ENCODE peak calls at places on chromosome 16, in five cellular contexts. One of them, this sample, is unnamed.

GRCh38 chr16:56317998-56318912 is 107.1 kb downstream of the AMFR start:
- DNase-seq in IMR-90: peak
- DNase-seq in mesenchymal stem cell: peak
- DNase-seq in neuronal stem cell: peak
- DNase-seq in H1: peak
- DNase-seq in this sample: peak

GRCh38 chr16:24685539-24686432 is 43.7 kb upstream of the TNRC6A start:
- DNase-seq in IMR-90: peak
- DNase-seq in mesenchymal stem cell: peak
- DNase-seq in neuronal stem cell: peak
- DNase-seq in H1: peak
- DNase-seq in this sample: peak

GRCh38 chr16:86100205-86101134 is 201.5 kb downstream of the IRF8 start:
- DNase-seq in IMR-90: peak
- DNase-seq in mesenchymal stem cell: peak
- DNase-seq in neuronal stem cell: no peak
- DNase-seq in H1: no peak
- DNase-seq in this sample: no peak

GRCh38 chr16:8863594-8864424 is 5.0 kb downstream of the CARHSP1 start:
- DNase-seq in IMR-90: no peak
- DNase-seq in mesenchymal stem cell: peak
- DNase-seq in neuronal stem cell: no peak
- DNase-seq in H1: no peak
- DNase-seq in this sample: peak

GRCh38 chr16:53504161-53504663 is 1.2 kb upstream of the AKTIP start:
- DNase-seq in IMR-90: peak
- DNase-seq in mesenchymal stem cell: no peak
- DNase-seq in neuronal stem cell: no peak
- DNase-seq in H1: no peak
- DNase-seq in this sample: no peak

GRCh38 chr16:16045879-16046278 is 96.5 kb downstream of the ABCC1 start:
- DNase-seq in IMR-90: no peak
- DNase-seq in mesenchymal stem cell: no peak
- DNase-seq in neuronal stem cell: no peak
- DNase-seq in H1: no peak
- DNase-seq in this sample: peak

GRCh38 chr16:22217890-22218730 is 12.0 kb downstream of the EEF2K start:
- DNase-seq in IMR-90: no peak
- DNase-seq in mesenchymal stem cell: no peak
- DNase-seq in neuronal stem cell: no peak
- DNase-seq in H1: no peak
- DNase-seq in this sample: peak

GRCh38 chr16:83923581-83924365 is 24.9 kb downstream of the MLYCD start:
- DNase-seq in IMR-90: no peak
- DNase-seq in mesenchymal stem cell: no peak
- DNase-seq in neuronal stem cell: no peak
- DNase-seq in H1: no peak
- DNase-seq in this sample: no peak

GRCh38 chr16:84055366-84055765 is 12.8 kb upstream of the SLC38A8 start:
- DNase-seq in IMR-90: no peak
- DNase-seq in mesenchymal stem cell: no peak
- DNase-seq in neuronal stem cell: no peak
- DNase-seq in H1: no peak
- DNase-seq in this sample: no peak

GRCh38 chr16:31274831-31275816 is 15.3 kb downstream of the ITGAM start:
- DNase-seq in IMR-90: no peak
- DNase-seq in mesenchymal stem cell: no peak
- DNase-seq in neuronal stem cell: no peak
- DNase-seq in H1: no peak
- DNase-seq in this sample: peak

GRCh38 chr16:3099732-3100499 is 822 bp upstream of the ZSCAN10 start:
- DNase-seq in IMR-90: peak
- DNase-seq in mesenchymal stem cell: peak
- DNase-seq in neuronal stem cell: peak
- DNase-seq in H1: peak
- DNase-seq in this sample: peak

GRCh38 chr16:46947900-46948547 is 25.4 kb downstream of the DNAJA2 start:
- DNase-seq in IMR-90: peak
- DNase-seq in mesenchymal stem cell: peak
- DNase-seq in neuronal stem cell: peak
- DNase-seq in H1: no peak
- DNase-seq in this sample: no peak

GRCh38 chr16:26177438-26177837 is 485.7 kb downstream of the HS3ST4 start:
- DNase-seq in IMR-90: no peak
- DNase-seq in mesenchymal stem cell: no peak
- DNase-seq in neuronal stem cell: no peak
- DNase-seq in H1: no peak
- DNase-seq in this sample: no peak

GRCh38 chr16:3022697-3023414 is 886 bp downstream of the HCFC1R1 start:
- DNase-seq in IMR-90: peak
- DNase-seq in mesenchymal stem cell: peak
- DNase-seq in neuronal stem cell: no peak
- DNase-seq in H1: peak
- DNase-seq in this sample: no peak

GRCh38 chr16:83403751-83404150 is 404.0 kb upstream of the HSBP1 start:
- DNase-seq in IMR-90: peak
- DNase-seq in mesenchymal stem cell: no peak
- DNase-seq in neuronal stem cell: no peak
- DNase-seq in H1: no peak
- DNase-seq in this sample: no peak

GRCh38 chr16:85438981-85439639 is 174.0 kb upstream of the GSE1 start:
- DNase-seq in IMR-90: no peak
- DNase-seq in mesenchymal stem cell: no peak
- DNase-seq in neuronal stem cell: no peak
- DNase-seq in H1: no peak
- DNase-seq in this sample: no peak

GRCh38 chr16:85471469-85472431 is 141.4 kb upstream of the GSE1 start:
- DNase-seq in IMR-90: no peak
- DNase-seq in mesenchymal stem cell: no peak
- DNase-seq in neuronal stem cell: no peak
- DNase-seq in H1: no peak
- DNase-seq in this sample: no peak

GRCh38 chr16:85417156-85417860 is 195.8 kb upstream of the GSE1 start:
- DNase-seq in IMR-90: no peak
- DNase-seq in mesenchymal stem cell: no peak
- DNase-seq in neuronal stem cell: no peak
- DNase-seq in H1: peak
- DNase-seq in this sample: no peak

GRCh38 chr16:85373741-85374570 is 239.2 kb upstream of the GSE1 start:
- DNase-seq in IMR-90: no peak
- DNase-seq in mesenchymal stem cell: no peak
- DNase-seq in neuronal stem cell: no peak
- DNase-seq in H1: no peak
- DNase-seq in this sample: no peak

GRCh38 chr16:54812229-54812628 is 118.4 kb upstream of the IRX5 start:
- DNase-seq in IMR-90: no peak
- DNase-seq in mesenchymal stem cell: no peak
- DNase-seq in neuronal stem cell: no peak
- DNase-seq in H1: no peak
- DNase-seq in this sample: no peak

GRCh38 chr16:9225527-9226316 is 134.3 kb downstream of the HAPSTR1 start:
- DNase-seq in IMR-90: no peak
- DNase-seq in mesenchymal stem cell: no peak
- DNase-seq in neuronal stem cell: peak
- DNase-seq in H1: no peak
- DNase-seq in this sample: peak

GRCh38 chr16:74837056-74837455 is 62.4 kb upstream of the FA2H start:
- DNase-seq in IMR-90: no peak
- DNase-seq in mesenchymal stem cell: no peak
- DNase-seq in neuronal stem cell: no peak
- DNase-seq in H1: no peak
- DNase-seq in this sample: no peak

GRCh38 chr16:55508941-55509920 is at the start of gene LPCAT2:
- DNase-seq in IMR-90: peak
- DNase-seq in mesenchymal stem cell: peak
- DNase-seq in neuronal stem cell: peak
- DNase-seq in H1: peak
- DNase-seq in this sample: peak

GRCh38 chr16:81454044-81454443 is 9.4 kb downstream of the CMIP start:
- DNase-seq in IMR-90: no peak
- DNase-seq in mesenchymal stem cell: no peak
- DNase-seq in neuronal stem cell: no peak
- DNase-seq in H1: no peak
- DNase-seq in this sample: no peak
- H3K23ac ChIP-seq in IMR-90: no peak
- H3K23ac ChIP-seq in mesenchymal stem cell: no peak
- H3K23ac ChIP-seq in neuronal stem cell: no peak
- H3K23ac ChIP-seq in H1: no peak
- H3K23ac ChIP-seq in this sample: no peak

GRCh38 chr16:51576498-51576897 is 425.4 kb upstream of the SALL1 start:
- DNase-seq in IMR-90: no peak
- DNase-seq in mesenchymal stem cell: no peak
- DNase-seq in neuronal stem cell: no peak
- DNase-seq in H1: no peak
- DNase-seq in this sample: no peak

GRCh38 chr16:51573191-51573590 is 422.1 kb upstream of the SALL1 start:
- DNase-seq in IMR-90: no peak
- DNase-seq in mesenchymal stem cell: no peak
- DNase-seq in neuronal stem cell: no peak
- DNase-seq in H1: no peak
- DNase-seq in this sample: no peak

GRCh38 chr16:51577621-51578303 is 426.7 kb upstream of the SALL1 start:
- DNase-seq in IMR-90: peak
- DNase-seq in mesenchymal stem cell: peak
- DNase-seq in neuronal stem cell: no peak
- DNase-seq in H1: no peak
- DNase-seq in this sample: peak
- H2BK15ac ChIP-seq in IMR-90: no peak
- H2BK15ac ChIP-seq in mesenchymal stem cell: no peak
- H2BK15ac ChIP-seq in neuronal stem cell: no peak
- H2BK15ac ChIP-seq in H1: no peak
- H2BK15ac ChIP-seq in this sample: no peak

GRCh38 chr16:29789775-29790182 is 772 bp upstream of the KIF22 start:
- DNase-seq in IMR-90: no peak
- DNase-seq in mesenchymal stem cell: no peak
- DNase-seq in neuronal stem cell: no peak
- DNase-seq in H1: no peak
- DNase-seq in this sample: no peak
- H3K23ac ChIP-seq in IMR-90: peak
- H3K23ac ChIP-seq in mesenchymal stem cell: no peak
- H3K23ac ChIP-seq in neuronal stem cell: peak
- H3K23ac ChIP-seq in H1: no peak
- H3K23ac ChIP-seq in this sample: no peak

GRCh38 chr16:81095953-81096714 is at the start of gene GCSH:
- DNase-seq in IMR-90: peak
- DNase-seq in mesenchymal stem cell: peak
- DNase-seq in neuronal stem cell: peak
- DNase-seq in H1: peak
- DNase-seq in this sample: peak
- H2BK15ac ChIP-seq in IMR-90: no peak
- H2BK15ac ChIP-seq in mesenchymal stem cell: no peak
- H2BK15ac ChIP-seq in neuronal stem cell: peak
- H2BK15ac ChIP-seq in H1: peak
- H2BK15ac ChIP-seq in this sample: no peak

DNA sequence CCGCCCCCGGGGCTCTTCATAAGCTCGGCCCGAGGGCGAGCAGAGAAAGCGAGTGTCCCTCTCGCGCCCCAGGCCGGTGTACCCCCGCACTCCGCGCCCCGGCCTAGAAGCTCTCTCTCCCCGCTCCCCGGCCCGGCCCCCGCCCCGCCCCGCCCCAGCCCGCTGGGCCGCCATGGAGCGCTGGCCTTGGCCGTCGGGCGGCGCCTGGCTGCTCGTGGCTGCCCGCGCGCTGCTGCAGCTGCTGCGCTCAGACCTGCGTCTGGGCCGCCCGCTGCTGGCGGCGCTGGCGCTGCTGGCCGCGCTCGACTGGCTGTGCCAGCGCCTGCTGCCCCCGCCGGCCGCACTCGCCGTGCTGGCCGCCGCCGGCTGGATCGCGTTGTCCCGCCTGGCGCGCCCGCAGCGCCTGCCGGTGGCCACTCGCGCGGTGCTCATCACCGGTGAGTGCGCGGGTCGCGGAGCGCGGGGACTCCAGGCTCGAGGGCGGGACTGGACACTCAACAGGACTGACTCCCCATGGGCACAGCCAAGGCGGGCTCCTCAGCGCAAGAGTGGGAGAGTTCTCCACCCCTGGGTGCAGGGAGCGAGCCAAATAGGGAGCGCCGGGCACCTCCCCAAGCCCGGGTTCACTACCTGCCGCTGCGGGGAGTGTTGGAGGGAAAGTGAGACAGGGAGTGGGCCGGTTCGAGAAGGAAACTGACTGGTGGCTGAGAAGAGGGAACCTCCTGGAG is at the start of gene HSD11B2:
- DNase-seq in IMR-90: peak
- DNase-seq in mesenchymal stem cell: peak
- DNase-seq in neuronal stem cell: peak
- DNase-seq in H1: peak
- DNase-seq in this sample: peak
- H3K23ac ChIP-seq in IMR-90: peak
- H3K23ac ChIP-seq in mesenchymal stem cell: no peak
- H3K23ac ChIP-seq in neuronal stem cell: peak
- H3K23ac ChIP-seq in H1: no peak
- H3K23ac ChIP-seq in this sample: no peak

GRCh38 chr16:35910409-35910808 is 2451.0 kb downstream of the TP53TG3F start:
- DNase-seq in IMR-90: no peak
- DNase-seq in mesenchymal stem cell: no peak
- DNase-seq in neuronal stem cell: no peak
- DNase-seq in H1: no peak
- DNase-seq in this sample: no peak

GRCh38 chr16:35908152-35908551 is 2448.7 kb downstream of the TP53TG3F start:
- DNase-seq in IMR-90: no peak
- DNase-seq in mesenchymal stem cell: no peak
- DNase-seq in neuronal stem cell: no peak
- DNase-seq in H1: no peak
- DNase-seq in this sample: no peak

GRCh38 chr16:35908942-35909341 is 2449.5 kb downstream of the TP53TG3F start:
- DNase-seq in IMR-90: no peak
- DNase-seq in mesenchymal stem cell: no peak
- DNase-seq in neuronal stem cell: no peak
- DNase-seq in H1: no peak
- DNase-seq in this sample: no peak

GRCh38 chr16:35909351-35909954 is 2450.0 kb downstream of the TP53TG3F start:
- DNase-seq in IMR-90: no peak
- DNase-seq in mesenchymal stem cell: no peak
- DNase-seq in neuronal stem cell: no peak
- DNase-seq in H1: no peak
- DNase-seq in this sample: no peak

GRCh38 chr16:35906440-35906839 is 2447.0 kb downstream of the TP53TG3F start:
- DNase-seq in IMR-90: no peak
- DNase-seq in mesenchymal stem cell: no peak
- DNase-seq in neuronal stem cell: no peak
- DNase-seq in H1: no peak
- DNase-seq in this sample: no peak
- H2BK15ac ChIP-seq in IMR-90: no peak
- H2BK15ac ChIP-seq in mesenchymal stem cell: no peak
- H2BK15ac ChIP-seq in neuronal stem cell: no peak
- H2BK15ac ChIP-seq in H1: no peak
- H2BK15ac ChIP-seq in this sample: no peak